ENCODE peak calls at places on chromosomes 3 and 15, in ten cellular contexts. N is suprapubic skin, R is lung, H is endodermal cell, I is heart right ventricle, M is stomach, L is epithelial cell of esophagus, Z is body of pancreas, A is left ventricle myocardium inferior, E is H1. C is an unnamed sample.

GRCh38 chr15:60840306-60840702 is 361.4 kb upstream of the ICE2 start:
- DNase-seq in Z (no peak), L (no peak), H (peak), I (no peak), M (no peak), A (no peak), R (no peak), E (no peak), N (no peak), C (peak)

GRCh38 chr3:128123538-128124368 is at the start of gene RUVBL1:
- DNase-seq in R (peak), N (peak), H (peak), E (peak), M (peak), L (peak), A (peak), I (peak), Z (peak), C (peak)

GRCh38 chr3:54443572-54444161 is 321.3 kb downstream of the CACNA2D3 start:
- DNase-seq in L (no peak), E (no peak), H (no peak), I (peak), A (peak), Z (no peak), N (no peak), M (no peak), R (no peak), C (peak)

GRCh38 chr3:143234521-143234920 is 115.0 kb downstream of the CHST2 start:
- DNase-seq in I (no peak), Z (no peak), E (no peak), M (no peak), H (no peak), A (no peak), R (no peak), L (no peak), N (no peak), C (peak)

GRCh38 chr3:117130222-117130621 is 420.6 kb downstream of the TUSC7 start:
- DNase-seq in R (no peak), H (no peak), A (no peak), E (no peak), N (no peak), I (no peak), L (no peak), Z (no peak), M (no peak), C (peak)

GRCh38 chr3:183815951-183816475 is 9.4 kb downstream of the MAP6D1 start:
- DNase-seq in E (no peak), N (no peak), Z (no peak), R (no peak), I (no peak), H (no peak), M (no peak), A (no peak), L (no peak), C (no peak)

GRCh38 chr3:8900065-8900464 is 63.2 kb downstream of the RAD18 start:
- DNase-seq in R (no peak), H (no peak), Z (no peak), E (no peak), A (no peak), I (no peak), M (no peak), N (no peak), L (peak), C (no peak)

GRCh38 chr3:9067352-9067975 is 104.2 kb upstream of the RAD18 start:
- DNase-seq in R (peak), I (no peak), L (peak), H (peak), N (no peak), M (peak), E (peak), A (no peak), Z (peak), C (peak)

GRCh38 chr3:127687228-127687737 is 14.5 kb downstream of the ABTB1 start:
- DNase-seq in M (no peak), A (no peak), I (no peak), E (no peak), R (no peak), H (no peak), Z (no peak), N (no peak), L (no peak), C (no peak)

GRCh38 chr3:86245360-86245759 is 745.6 kb downstream of the VGLL3 start:
- DNase-seq in N (no peak), M (no peak), R (no peak), Z (no peak), L (peak), H (no peak), I (no peak), E (no peak), A (no peak), C (no peak)

GRCh38 chr3:48294611-48295263 is 38.7 kb downstream of the SPINK8 start:
- DNase-seq in Z (no peak), E (no peak), N (no peak), A (no peak), I (no peak), L (no peak), M (no peak), H (no peak), R (no peak), C (no peak)

GRCh38 chr15:71650603-71651002 is 159.8 kb upstream of the NR2E3 start:
- DNase-seq in A (no peak), N (no peak), M (no peak), I (no peak), H (peak), Z (no peak), L (no peak), E (no peak), R (no peak), C (no peak)

GRCh38 chr15:62485170-62485720 is 320.2 kb upstream of the C2CD4B start:
- DNase-seq in R (no peak), L (no peak), Z (no peak), N (no peak), A (no peak), I (no peak), E (no peak), M (no peak), H (no peak), C (no peak)

GRCh38 chr15:62486041-62486440 is 321.0 kb upstream of the C2CD4B start:
- DNase-seq in R (no peak), H (no peak), N (no peak), L (no peak), E (no peak), I (no peak), Z (no peak), M (no peak), A (no peak), C (no peak)

GRCh38 chr15:62483817-62484216 is 318.7 kb upstream of the C2CD4B start:
- DNase-seq in M (peak), E (no peak), I (peak), N (no peak), R (no peak), L (no peak), H (peak), A (peak), Z (peak), C (peak)

GRCh38 chr15:62477929-62478328 is 312.8 kb upstream of the C2CD4B start:
- DNase-seq in R (no peak), N (no peak), Z (no peak), E (no peak), I (no peak), L (no peak), A (no peak), H (no peak), M (no peak), C (no peak)

GRCh38 chr15:62482715-62483429 is 317.8 kb upstream of the C2CD4B start:
- DNase-seq in H (peak), E (peak), Z (no peak), R (no peak), I (no peak), L (peak), N (no peak), A (no peak), M (no peak), C (peak)
- TF ChIP-seq CTCF in H (peak), E (peak), Z (no peak), R (no peak), I (peak), L (no peak), N (no peak), A (no peak), M (no peak), C (peak)

GRCh38 chr15:40367673-40368611 is 9.9 kb downstream of the DISP2 start:
- DNase-seq in L (peak), H (peak), I (peak), Z (peak), R (peak), E (peak), N (peak), A (peak), M (peak), C (peak)

GRCh38 chr15:40368701-40369473 is 10.9 kb downstream of the DISP2 start:
- DNase-seq in R (no peak), N (no peak), Z (no peak), I (no peak), E (no peak), L (no peak), A (no peak), M (no peak), H (peak), C (no peak)

GRCh38 chr15:40365624-40366023 is 7.6 kb downstream of the DISP2 start:
- DNase-seq in L (no peak), A (no peak), R (no peak), H (peak), I (no peak), E (no peak), M (no peak), N (no peak), Z (no peak), C (no peak)

GRCh38 chr15:40366204-40367037 is 8.4 kb downstream of the DISP2 start:
- DNase-seq in E (no peak), L (no peak), M (no peak), Z (no peak), A (no peak), N (no peak), H (peak), I (no peak), R (no peak), C (no peak)

GRCh38 chr15:40367038-40367672 is 9.1 kb downstream of the DISP2 start:
- DNase-seq in E (no peak), H (peak), Z (peak), A (peak), L (no peak), R (no peak), N (peak), M (peak), I (peak), C (no peak)
- H3K4me3 ChIP-seq in E (peak), H (no peak), Z (no peak), A (peak), L (no peak), R (no peak), N (peak), M (peak), I (no peak), C (no peak)

GRCh38 chr15:89888214-89888804 is 5.5 kb downstream of the AP3S2 start:
- DNase-seq in I (no peak), Z (peak), M (no peak), A (no peak), E (no peak), L (peak), R (no peak), H (peak), N (no peak), C (peak)
- TF ChIP-seq CTCF in I (peak), Z (no peak), M (no peak), A (peak), E (no peak), L (peak), R (no peak), H (peak), N (no peak), C (peak)

GRCh38 chr15:57146394-57147140 is 228.1 kb downstream of the TCF12 start:
- DNase-seq in N (no peak), E (no peak), H (no peak), A (no peak), R (no peak), I (no peak), L (peak), M (no peak), Z (no peak), C (peak)
- H3K4me3 ChIP-seq in N (peak), E (no peak), H (no peak), A (peak), R (no peak), I (no peak), L (no peak), M (no peak), Z (no peak), C (peak)

DNA sequence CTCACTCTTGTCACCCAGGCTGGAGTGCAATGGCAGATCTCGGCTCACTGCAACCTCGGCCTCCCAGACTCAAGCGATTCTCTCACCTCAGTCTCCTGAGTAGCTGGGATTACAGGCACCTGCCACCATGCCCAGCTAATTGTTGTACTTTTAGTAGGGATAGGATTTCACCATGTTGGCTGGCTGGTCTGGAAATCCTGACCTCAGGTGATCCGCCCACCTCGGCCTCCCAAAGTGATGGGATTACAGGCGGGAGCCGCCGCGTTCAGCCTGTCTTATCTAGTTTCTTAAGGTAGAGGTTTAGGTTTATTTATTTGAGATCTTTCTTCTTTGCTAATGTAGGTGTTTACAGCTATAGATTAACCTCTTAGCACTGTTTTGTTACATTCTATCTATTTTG is 708.8 kb downstream of the ZNF385D start:
- DNase-seq in N (no peak), L (no peak), I (no peak), M (no peak), E (no peak), Z (no peak), H (no peak), A (no peak), R (no peak), C (no peak)
- TF ChIP-seq CTCF in N (no peak), L (no peak), I (no peak), M (no peak), E (no peak), Z (no peak), H (no peak), A (no peak), R (no peak), C (no peak)

GRCh38 chr3:123586966-123587365 is 2.1 kb upstream of the HACD2 start:
- DNase-seq in Z (no peak), R (no peak), N (no peak), I (no peak), M (no peak), E (no peak), L (peak), A (no peak), H (no peak), C (peak)
- H3K4me3 ChIP-seq in Z (no peak), R (no peak), N (no peak), I (no peak), M (no peak), E (no peak), L (peak), A (no peak), H (peak), C (peak)

GRCh38 chr3:73580343-73580742 is 44.4 kb downstream of the PDZRN3 start:
- DNase-seq in N (no peak), H (no peak), L (peak), A (no peak), I (no peak), M (no peak), E (no peak), Z (no peak), R (no peak), C (peak)

GRCh38 chr3:73582535-73582934 is 42.2 kb downstream of the PDZRN3 start:
- DNase-seq in E (no peak), L (no peak), H (no peak), R (no peak), M (no peak), N (no peak), I (no peak), Z (no peak), A (no peak), C (no peak)

GRCh38 chr3:73586628-73587027 is 38.1 kb downstream of the PDZRN3 start:
- DNase-seq in Z (no peak), H (no peak), I (no peak), A (no peak), R (no peak), N (no peak), E (no peak), M (no peak), L (no peak), C (no peak)

GRCh38 chr3:73581134-73581846 is 43.5 kb downstream of the PDZRN3 start:
- DNase-seq in L (no peak), A (no peak), H (no peak), I (no peak), R (no peak), E (no peak), M (no peak), Z (no peak), N (no peak), C (no peak)

GRCh38 chr3:73586190-73586589 is 38.6 kb downstream of the PDZRN3 start:
- DNase-seq in M (no peak), H (no peak), I (no peak), N (no peak), R (no peak), A (no peak), E (no peak), Z (no peak), L (no peak), C (no peak)
- TF ChIP-seq CTCF in M (no peak), H (no peak), I (no peak), N (no peak), R (no peak), A (no peak), E (no peak), Z (no peak), L (no peak), C (no peak)

GRCh38 chr15:90248760-90249122 is 615 bp upstream of the TTLL13 start:
- DNase-seq in A (no peak), I (no peak), R (no peak), M (no peak), L (no peak), E (no peak), Z (no peak), H (no peak), N (no peak), C (no peak)
- H3K4me3 ChIP-seq in A (peak), I (peak), R (no peak), M (no peak), L (no peak), E (no peak), Z (no peak), H (peak), N (no peak), C (no peak)

GRCh38 chr3:28268989-28269388 is 27.6 kb downstream of the CMC1 start:
- DNase-seq in A (no peak), N (no peak), H (no peak), E (no peak), M (no peak), I (no peak), L (no peak), R (no peak), Z (no peak), C (no peak)
- TF ChIP-seq CTCF in A (no peak), N (no peak), H (peak), E (no peak), M (no peak), I (no peak), L (no peak), R (no peak), Z (no peak), C (peak)